ENCODE peak calls at places on chromosomes 13 and 19, in five cellular contexts. One of them, this sample, is unnamed.

GRCh38 chr13:49587311-49587847 is 2.0 kb upstream of the RCBTB1 start:
- DNase-seq in endothelial cell: no peak
- DNase-seq in dorsolateral prefrontal cortex: no peak
- DNase-seq in AG04450: no peak
- DNase-seq in lung: no peak
- DNase-seq in this sample: peak

GRCh38 chr19:13104848-13105646 is 2.4 kb upstream of the LYL1 start:
- DNase-seq in AG04450: no peak
- DNase-seq in dorsolateral prefrontal cortex: no peak
- DNase-seq in endothelial cell: no peak
- DNase-seq in lung: no peak
- DNase-seq in this sample: no peak

GRCh38 chr13:25225970-25226369 is 53.9 kb upstream of the AMER2 start:
- DNase-seq in endothelial cell: no peak
- DNase-seq in AG04450: no peak
- DNase-seq in dorsolateral prefrontal cortex: no peak
- DNase-seq in lung: no peak
- DNase-seq in this sample: no peak

GRCh38 chr13:78054152-78054551 is 135.5 kb upstream of the EDNRB start:
- DNase-seq in dorsolateral prefrontal cortex: no peak
- DNase-seq in AG04450: no peak
- DNase-seq in lung: no peak
- DNase-seq in endothelial cell: no peak
- DNase-seq in this sample: no peak

GRCh38 chr13:21871302-21871862 is 200.5 kb downstream of the FGF9 start:
- DNase-seq in dorsolateral prefrontal cortex: no peak
- DNase-seq in AG04450: no peak
- DNase-seq in lung: peak
- DNase-seq in endothelial cell: no peak
- DNase-seq in this sample: no peak

GRCh38 chr13:78326608-78327007 is 276.7 kb downstream of the POU4F1 start:
- DNase-seq in lung: no peak
- DNase-seq in AG04450: no peak
- DNase-seq in dorsolateral prefrontal cortex: no peak
- DNase-seq in endothelial cell: no peak
- DNase-seq in this sample: peak

GRCh38 chr13:23175920-23176319 is 4.9 kb upstream of the SGCG start:
- DNase-seq in lung: no peak
- DNase-seq in dorsolateral prefrontal cortex: no peak
- DNase-seq in endothelial cell: no peak
- DNase-seq in AG04450: no peak
- DNase-seq in this sample: peak

GRCh38 chr13:64591981-64592380 is 2638.2 kb downstream of the PCDH9 start:
- DNase-seq in lung: no peak
- DNase-seq in endothelial cell: no peak
- DNase-seq in AG04450: peak
- DNase-seq in dorsolateral prefrontal cortex: no peak
- DNase-seq in this sample: no peak

GRCh38 chr19:56315076-56315828 is 613 bp upstream of the ZSCAN5A start:
- DNase-seq in AG04450: peak
- DNase-seq in dorsolateral prefrontal cortex: peak
- DNase-seq in endothelial cell: peak
- DNase-seq in lung: peak
- DNase-seq in this sample: peak

GRCh38 chr13:33454844-33455256 is 169.3 kb upstream of the STARD13 start:
- DNase-seq in AG04450: no peak
- DNase-seq in endothelial cell: no peak
- DNase-seq in dorsolateral prefrontal cortex: no peak
- DNase-seq in lung: no peak
- DNase-seq in this sample: no peak

GRCh38 chr13:40519637-40520036 is 146.8 kb downstream of the FOXO1 start:
- DNase-seq in endothelial cell: no peak
- DNase-seq in dorsolateral prefrontal cortex: no peak
- DNase-seq in lung: no peak
- DNase-seq in AG04450: no peak
- DNase-seq in this sample: no peak

GRCh38 chr13:28533049-28533436 is 38.1 kb upstream of the FLT1 start:
- DNase-seq in dorsolateral prefrontal cortex: peak
- DNase-seq in endothelial cell: no peak
- DNase-seq in AG04450: no peak
- DNase-seq in lung: no peak
- DNase-seq in this sample: no peak

GRCh38 chr13:76928456-76928855 is 19.9 kb upstream of the ACOD1 start:
- DNase-seq in endothelial cell: no peak
- DNase-seq in dorsolateral prefrontal cortex: no peak
- DNase-seq in AG04450: no peak
- DNase-seq in lung: no peak
- DNase-seq in this sample: no peak

GRCh38 chr19:31352296-31352781 is 3.1 kb upstream of the TSHZ3 start:
- DNase-seq in AG04450: no peak
- DNase-seq in lung: no peak
- DNase-seq in endothelial cell: no peak
- DNase-seq in dorsolateral prefrontal cortex: no peak
- DNase-seq in this sample: no peak

GRCh38 chr13:34048652-34049051 is 230.7 kb downstream of the RFC3 start:
- DNase-seq in endothelial cell: no peak
- DNase-seq in lung: no peak
- DNase-seq in dorsolateral prefrontal cortex: no peak
- DNase-seq in AG04450: no peak
- DNase-seq in this sample: peak

GRCh38 chr19:18309525-18310064 is 13.3 kb downstream of the LSM4 start:
- DNase-seq in AG04450: no peak
- DNase-seq in dorsolateral prefrontal cortex: no peak
- DNase-seq in lung: no peak
- DNase-seq in endothelial cell: no peak
- DNase-seq in this sample: no peak

GRCh38 chr13:95588721-95589120 is 36.2 kb downstream of the CLDN10 start:
- DNase-seq in dorsolateral prefrontal cortex: no peak
- DNase-seq in AG04450: no peak
- DNase-seq in lung: no peak
- DNase-seq in endothelial cell: no peak
- DNase-seq in this sample: no peak

GRCh38 chr13:112782433-112783010 is 92.7 kb downstream of the ATP11A start:
- DNase-seq in AG04450: no peak
- DNase-seq in lung: no peak
- DNase-seq in endothelial cell: no peak
- DNase-seq in dorsolateral prefrontal cortex: no peak
- DNase-seq in this sample: no peak

GRCh38 chr19:2168619-2169424 is 5.1 kb downstream of the DOT1L start:
- DNase-seq in lung: peak
- DNase-seq in endothelial cell: no peak
- DNase-seq in dorsolateral prefrontal cortex: peak
- DNase-seq in AG04450: peak
- DNase-seq in this sample: peak

GRCh38 chr19:17751103-17751911 is at the start of gene FCHO1:
- DNase-seq in endothelial cell: no peak
- DNase-seq in AG04450: no peak
- DNase-seq in lung: no peak
- DNase-seq in dorsolateral prefrontal cortex: no peak
- DNase-seq in this sample: no peak

GRCh38 chr19:56885173-56885679 is 44.7 kb upstream of the PEG3 start:
- DNase-seq in endothelial cell: no peak
- DNase-seq in AG04450: no peak
- DNase-seq in dorsolateral prefrontal cortex: no peak
- DNase-seq in lung: no peak
- DNase-seq in this sample: no peak

GRCh38 chr13:91311491-91311890 is 36.0 kb upstream of the MIR17HG start:
- DNase-seq in dorsolateral prefrontal cortex: no peak
- DNase-seq in AG04450: no peak
- DNase-seq in lung: no peak
- DNase-seq in endothelial cell: no peak
- DNase-seq in this sample: no peak

GRCh38 chr13:79392882-79393563 is 13.0 kb downstream of the RBM26 start:
- DNase-seq in AG04450: no peak
- DNase-seq in lung: no peak
- DNase-seq in endothelial cell: no peak
- DNase-seq in dorsolateral prefrontal cortex: no peak
- DNase-seq in this sample: peak

DNA sequence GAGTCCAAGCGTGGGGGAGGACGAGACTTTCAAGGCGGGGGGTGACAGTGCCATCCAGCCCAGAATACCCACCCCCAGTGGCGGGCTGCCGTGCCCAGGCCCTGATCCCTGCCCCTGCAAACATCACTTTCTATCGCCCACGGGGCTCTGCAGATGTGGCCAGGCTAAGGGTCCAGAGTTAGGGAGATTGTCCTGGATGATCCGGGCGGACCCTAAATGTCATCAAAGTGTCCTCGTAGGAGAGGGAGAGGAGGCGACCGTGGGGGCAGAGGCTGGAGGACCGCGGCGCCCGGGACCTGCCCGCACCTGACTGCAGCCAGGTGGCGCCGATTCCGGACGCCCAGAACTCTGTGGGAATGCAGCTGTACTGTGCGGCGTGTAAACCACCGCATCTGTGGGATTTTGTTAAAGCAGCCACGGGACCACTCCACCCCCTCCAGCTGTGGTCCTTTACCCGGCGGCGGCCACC is 32.4 kb downstream of the GJA3 start:
- DNase-seq in dorsolateral prefrontal cortex: no peak
- DNase-seq in AG04450: no peak
- DNase-seq in lung: no peak
- DNase-seq in endothelial cell: no peak
- DNase-seq in this sample: no peak
- TF ChIP-seq CTCF in dorsolateral prefrontal cortex: no peak
- TF ChIP-seq CTCF in AG04450: peak
- TF ChIP-seq CTCF in lung: no peak
- TF ChIP-seq CTCF in endothelial cell: no peak
- TF ChIP-seq CTCF in this sample: peak

GRCh38 chr13:30334663-30335386 is 27.5 kb upstream of the KATNAL1 start:
- DNase-seq in endothelial cell: peak
- DNase-seq in lung: no peak
- DNase-seq in AG04450: no peak
- DNase-seq in dorsolateral prefrontal cortex: no peak
- DNase-seq in this sample: no peak
- TF ChIP-seq CTCF in endothelial cell: peak
- TF ChIP-seq CTCF in lung: no peak
- TF ChIP-seq CTCF in AG04450: peak
- TF ChIP-seq CTCF in dorsolateral prefrontal cortex: peak
- TF ChIP-seq CTCF in this sample: no peak

GRCh38 chr19:7908078-7908699 is 4.5 kb downstream of the MAP2K7 start:
- DNase-seq in dorsolateral prefrontal cortex: no peak
- DNase-seq in AG04450: no peak
- DNase-seq in lung: no peak
- DNase-seq in endothelial cell: no peak
- DNase-seq in this sample: no peak

GRCh38 chr19:7907544-7907943 is 3.9 kb downstream of the MAP2K7 start:
- DNase-seq in endothelial cell: no peak
- DNase-seq in AG04450: no peak
- DNase-seq in dorsolateral prefrontal cortex: no peak
- DNase-seq in lung: no peak
- DNase-seq in this sample: no peak

GRCh38 chr19:7910321-7911161 is 4.1 kb upstream of the TGFBR3L start:
- DNase-seq in lung: no peak
- DNase-seq in AG04450: no peak
- DNase-seq in endothelial cell: no peak
- DNase-seq in dorsolateral prefrontal cortex: no peak
- DNase-seq in this sample: no peak

GRCh38 chr19:7909471-7910067 is 5.1 kb upstream of the TGFBR3L start:
- DNase-seq in dorsolateral prefrontal cortex: no peak
- DNase-seq in lung: no peak
- DNase-seq in AG04450: no peak
- DNase-seq in endothelial cell: no peak
- DNase-seq in this sample: no peak

GRCh38 chr19:7908742-7909461 is 5.2 kb downstream of the MAP2K7 start:
- DNase-seq in AG04450: no peak
- DNase-seq in lung: no peak
- DNase-seq in endothelial cell: no peak
- DNase-seq in dorsolateral prefrontal cortex: peak
- DNase-seq in this sample: no peak
- TF ChIP-seq CTCF in AG04450: no peak
- TF ChIP-seq CTCF in lung: no peak
- TF ChIP-seq CTCF in endothelial cell: no peak
- TF ChIP-seq CTCF in dorsolateral prefrontal cortex: no peak
- TF ChIP-seq CTCF in this sample: no peak

GRCh38 chr13:30892966-30893365 is 13.1 kb upstream of the MEDAG start:
- DNase-seq in endothelial cell: peak
- DNase-seq in lung: no peak
- DNase-seq in dorsolateral prefrontal cortex: no peak
- DNase-seq in AG04450: no peak
- DNase-seq in this sample: no peak
- TF ChIP-seq CTCF in endothelial cell: peak
- TF ChIP-seq CTCF in lung: no peak
- TF ChIP-seq CTCF in dorsolateral prefrontal cortex: no peak
- TF ChIP-seq CTCF in AG04450: peak
- TF ChIP-seq CTCF in this sample: no peak

DNA sequence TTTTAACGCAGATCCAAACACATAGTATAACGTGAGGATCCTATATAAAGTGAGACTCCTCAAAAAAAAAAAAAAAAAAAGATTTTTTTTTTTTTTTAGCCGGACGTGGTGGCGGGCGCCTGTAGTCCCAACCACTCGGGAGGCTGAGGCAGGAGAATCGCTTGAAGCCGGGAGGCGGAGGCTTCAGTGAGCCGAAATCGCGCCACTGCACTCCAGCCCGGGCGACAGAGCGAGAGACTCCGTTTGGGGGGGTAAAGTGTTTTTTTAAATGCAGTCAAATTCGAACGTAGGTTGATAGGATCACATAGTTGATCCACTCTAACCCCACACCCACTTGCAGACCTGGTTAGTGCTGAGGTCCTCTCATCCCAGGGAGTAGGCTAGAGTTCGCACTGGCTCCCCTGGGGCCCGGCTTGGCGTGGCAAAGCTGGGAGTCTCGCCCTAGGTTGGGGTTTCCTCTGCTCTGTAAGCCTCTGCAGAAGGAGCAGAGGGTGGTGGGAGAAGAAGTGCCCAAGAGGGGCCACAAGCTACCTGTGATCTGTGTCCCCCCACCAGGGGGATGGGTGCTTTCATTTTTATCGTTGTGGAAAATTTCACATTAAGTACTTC is 6.5 kb downstream of the RNF225 start:
- DNase-seq in lung: no peak
- DNase-seq in dorsolateral prefrontal cortex: no peak
- DNase-seq in endothelial cell: no peak
- DNase-seq in AG04450: no peak
- DNase-seq in this sample: no peak
- TF ChIP-seq CTCF in lung: no peak
- TF ChIP-seq CTCF in dorsolateral prefrontal cortex: no peak
- TF ChIP-seq CTCF in endothelial cell: no peak
- TF ChIP-seq CTCF in AG04450: no peak
- TF ChIP-seq CTCF in this sample: no peak

This sample was measured in RWPE1.